ENCODE peak calls at places on chromosomes 5 and 9, in four cellular contexts. A is CD4-positive, alpha-beta memory T cell; H is iPS-NIHi11; B is HTR-8/SVneo. Y is an unnamed sample.

GRCh38 chr9:89770779-89771178 is 166.0 kb downstream of the GADD45G start:
- DNase-seq in B (no peak), A (no peak), H (no peak), Y (no peak)

GRCh38 chr5:156473271-156473935 is 146.4 kb downstream of the SGCD start:
- DNase-seq in B (no peak), H (no peak), A (no peak), Y (no peak)

GRCh38 chr5:94021246-94021645 is 279.8 kb upstream of the POU5F2 start:
- DNase-seq in B (peak), H (peak), A (no peak), Y (peak)

GRCh38 chr5:82793808-82794419 is 283.3 kb downstream of the TMEM167A start:
- DNase-seq in B (peak), H (peak), A (peak), Y (no peak)

GRCh38 chr5:53405396-53405795 is 75.0 kb upstream of the FST start:
- DNase-seq in H (no peak), A (no peak), B (no peak), Y (no peak)

GRCh38 chr5:57416246-57416996 is 66.2 kb downstream of the ACTBL2 start:
- DNase-seq in A (no peak), B (no peak), H (peak), Y (no peak)

GRCh38 chr5:38321978-38322377 is 63.6 kb downstream of the EGFLAM start:
- DNase-seq in H (no peak), B (no peak), A (no peak), Y (no peak)

GRCh38 chr5:80216753-80217596 is 38.9 kb downstream of the SERINC5 start:
- DNase-seq in A (no peak), B (no peak), H (no peak), Y (no peak)

GRCh38 chr9:127389391-127390242 is 7.4 kb upstream of the SLC2A8 start:
- DNase-seq in B (no peak), A (no peak), H (no peak), Y (no peak)

GRCh38 chr5:157772077-157772613 is 28.6 kb downstream of the LSM11 start:
- DNase-seq in B (no peak), A (no peak), H (peak), Y (no peak)

GRCh38 chr9:27765931-27766835 is 192.9 kb upstream of the C9orf72 start:
- DNase-seq in B (no peak), A (no peak), H (no peak), Y (no peak)

GRCh38 chr5:88092938-88093635 is 175.6 kb downstream of the TMEM161B start:
- DNase-seq in B (no peak), A (no peak), H (peak), Y (no peak)

GRCh38 chr5:74919487-74919886 is 53.3 kb upstream of the FAM169A start:
- DNase-seq in B (peak), H (peak), A (peak), Y (peak)

GRCh38 chr5:151150484-151151262 is 6.9 kb downstream of the ANXA6 start:
- DNase-seq in B (no peak), A (peak), H (peak), Y (no peak)

GRCh38 chr5:64384761-64385160 is 121.1 kb upstream of the RGS7BP start:
- DNase-seq in H (peak), A (no peak), B (peak), Y (no peak)

GRCh38 chr5:105503950-105504349 is 1941.4 kb upstream of the NUDT12 start:
- DNase-seq in H (no peak), B (no peak), A (no peak), Y (peak)

GRCh38 chr9:80500300-80500699 is 928.5 kb downstream of the TLE4 start:
- DNase-seq in A (no peak), H (no peak), B (no peak), Y (no peak)

GRCh38 chr5:98639258-98639657 is 134.2 kb upstream of the RGMB start:
- DNase-seq in B (no peak), A (no peak), H (no peak), Y (no peak)

GRCh38 chr5:67287795-67288194 is 91.2 kb upstream of the CD180 start:
- DNase-seq in B (no peak), A (no peak), H (no peak), Y (peak)

GRCh38 chr9:5336683-5337082 is 3.0 kb downstream of the RLN1 start:
- DNase-seq in H (no peak), A (peak), B (no peak), Y (no peak)

GRCh38 chr9:78167356-78167755 is 68.5 kb upstream of the CEP78 start:
- DNase-seq in H (peak), A (no peak), B (no peak), Y (no peak)

GRCh38 chr5:33379757-33380156 is 61.0 kb upstream of the TARS1 start:
- DNase-seq in A (no peak), B (no peak), H (peak), Y (no peak)

GRCh38 chr5:137753227-137753985 is 757 bp downstream of the HNRNPA0 start:
- DNase-seq in A (peak), B (no peak), H (peak), Y (no peak)

GRCh38 chr9:102551346-102551745 is 443.8 kb upstream of the CYLC2 start:
- DNase-seq in B (no peak), A (no peak), H (no peak), Y (no peak)

GRCh38 chr5:167850901-167851300 is 440.5 kb upstream of the WWC1 start:
- DNase-seq in B (no peak), A (no peak), H (no peak), Y (no peak)

GRCh38 chr5:17257705-17258273 is 40.4 kb downstream of the BASP1 start:
- DNase-seq in B (no peak), H (no peak), A (no peak), Y (no peak)

GRCh38 chr9:110835859-110836271 is 167.3 kb downstream of the MUSK start:
- DNase-seq in B (peak), H (no peak), A (no peak), Y (no peak)

GRCh38 chr9:27019589-27019988 is 14.1 kb upstream of the LRRC19 start:
- DNase-seq in A (no peak), H (no peak), B (no peak), Y (no peak)

GRCh38 chr5:115459844-115460243 is 84.7 kb downstream of the FEM1C start:
- DNase-seq in H (no peak), B (no peak), A (no peak), Y (peak)

GRCh38 chr9:130971294-130971849 is 32.3 kb upstream of the FIBCD1 start:
- DNase-seq in A (no peak), B (no peak), H (no peak), Y (no peak)

GRCh38 chr5:124193371-124193789 is 553.1 kb downstream of the ZNF608 start:
- DNase-seq in B (no peak), H (no peak), A (no peak), Y (peak)

GRCh38 chr5:17219006-17219422 is 1.6 kb downstream of the BASP1 start:
- DNase-seq in A (no peak), H (peak), B (peak), Y (no peak)

GRCh38 chr5:72841756-72842535 is 25.5 kb downstream of the TNPO1 start:
- DNase-seq in H (no peak), A (no peak), B (no peak), Y (no peak)

GRCh38 chr5:175671013-175671412 is 13.1 kb downstream of the HRH2 start:
- DNase-seq in A (no peak), B (no peak), H (no peak), Y (no peak)

GRCh38 chr9:76687861-76688374 is 76.3 kb upstream of the PCA3 start:
- DNase-seq in A (no peak), B (no peak), H (no peak), Y (peak)

GRCh38 chr5:125196479-125197183 is 450.2 kb upstream of the ZNF608 start:
- DNase-seq in H (no peak), A (no peak), B (no peak), Y (no peak)

GRCh38 chr5:67809589-67809988 is 406.0 kb upstream of the PIK3R1 start:
- DNase-seq in H (no peak), A (no peak), B (no peak), Y (no peak)

GRCh38 chr5:142003266-142003800 is 9.5 kb downstream of the GNPDA1 start:
- DNase-seq in A (no peak), H (no peak), B (no peak), Y (no peak)

GRCh38 chr5:118987988-118988945 is at the start of gene DTWD2:
- DNase-seq in B (peak), H (peak), A (peak), Y (peak)